ENCODE peak calls at places on chromosomes 6 and 20, in eight cellular contexts. One of them, this sample, is unnamed.

GRCh38 chr6:41547799-41548097 is 1.6 kb downstream of the FOXP4 start:
- DNase-seq in activated T-cell treated with anti-CD3 and anti-CD28 coated beads for 1 hour: no peak
- DNase-seq in H7: no peak
- DNase-seq in hippocampal formation: no peak
- DNase-seq in NCI-H2081: no peak
- DNase-seq in T-helper 2 cell: no peak
- DNase-seq in ACHN: no peak
- DNase-seq in NCI-H748 treated with DMSO at 0.1 percent for 48 hours: no peak
- DNase-seq in this sample: no peak

GRCh38 chr20:46265539-46265938 is 42.8 kb downstream of the CDH22 start:
- DNase-seq in activated T-cell treated with anti-CD3 and anti-CD28 coated beads for 1 hour: no peak
- DNase-seq in T-helper 2 cell: no peak
- DNase-seq in H7: no peak
- DNase-seq in NCI-H2081: no peak
- DNase-seq in hippocampal formation: no peak
- DNase-seq in ACHN: no peak
- DNase-seq in NCI-H748 treated with DMSO at 0.1 percent for 48 hours: no peak
- DNase-seq in this sample: no peak

GRCh38 chr6:74851598-74851997 is 354.3 kb downstream of the COL12A1 start:
- DNase-seq in NCI-H748 treated with DMSO at 0.1 percent for 48 hours: no peak
- DNase-seq in hippocampal formation: no peak
- DNase-seq in ACHN: no peak
- DNase-seq in activated T-cell treated with anti-CD3 and anti-CD28 coated beads for 1 hour: no peak
- DNase-seq in H7: no peak
- DNase-seq in NCI-H2081: no peak
- DNase-seq in T-helper 2 cell: no peak
- DNase-seq in this sample: no peak

GRCh38 chr6:112311950-112312547 is 35.1 kb upstream of the RFPL4B start:
- DNase-seq in NCI-H2081: peak; percentile 27
- DNase-seq in activated T-cell treated with anti-CD3 and anti-CD28 coated beads for 1 hour: no peak
- DNase-seq in H7: peak; percentile 37
- DNase-seq in hippocampal formation: no peak
- DNase-seq in NCI-H748 treated with DMSO at 0.1 percent for 48 hours: peak; percentile 19
- DNase-seq in ACHN: peak; percentile 23
- DNase-seq in T-helper 2 cell: no peak
- DNase-seq in this sample: no peak

GRCh38 chr6:72048080-72048479 is 161.7 kb downstream of the RIMS1 start:
- DNase-seq in activated T-cell treated with anti-CD3 and anti-CD28 coated beads for 1 hour: no peak
- DNase-seq in H7: no peak
- DNase-seq in ACHN: no peak
- DNase-seq in hippocampal formation: no peak
- DNase-seq in NCI-H748 treated with DMSO at 0.1 percent for 48 hours: no peak
- DNase-seq in NCI-H2081: no peak
- DNase-seq in T-helper 2 cell: no peak
- DNase-seq in this sample: no peak

GRCh38 chr6:2969549-2969948 is 1.8 kb downstream of the SERPINB6 start:
- DNase-seq in NCI-H2081: no peak
- DNase-seq in hippocampal formation: no peak
- DNase-seq in ACHN: no peak
- DNase-seq in H7: no peak
- DNase-seq in T-helper 2 cell: no peak
- DNase-seq in NCI-H748 treated with DMSO at 0.1 percent for 48 hours: no peak
- DNase-seq in activated T-cell treated with anti-CD3 and anti-CD28 coated beads for 1 hour: no peak
- DNase-seq in this sample: no peak

GRCh38 chr6:2101213-2101612 is 144.2 kb downstream of the GMDS start:
- DNase-seq in activated T-cell treated with anti-CD3 and anti-CD28 coated beads for 1 hour: no peak
- DNase-seq in T-helper 2 cell: no peak
- DNase-seq in NCI-H748 treated with DMSO at 0.1 percent for 48 hours: no peak
- DNase-seq in H7: no peak
- DNase-seq in hippocampal formation: no peak
- DNase-seq in NCI-H2081: no peak
- DNase-seq in ACHN: no peak
- DNase-seq in this sample: no peak

GRCh38 chr6:142631517-142632385 is 313.2 kb downstream of the HIVEP2 start:
- DNase-seq in hippocampal formation: no peak
- DNase-seq in activated T-cell treated with anti-CD3 and anti-CD28 coated beads for 1 hour: no peak
- DNase-seq in NCI-H2081: no peak
- DNase-seq in H7: no peak
- DNase-seq in NCI-H748 treated with DMSO at 0.1 percent for 48 hours: no peak
- DNase-seq in ACHN: no peak
- DNase-seq in T-helper 2 cell: no peak
- DNase-seq in this sample: no peak

GRCh38 chr6:118580585-118581419 is 32.7 kb downstream of the PLN start:
- DNase-seq in T-helper 2 cell: no peak
- DNase-seq in NCI-H2081: peak; percentile 20
- DNase-seq in H7: peak; percentile 60
- DNase-seq in hippocampal formation: peak; percentile 12
- DNase-seq in activated T-cell treated with anti-CD3 and anti-CD28 coated beads for 1 hour: no peak
- DNase-seq in ACHN: peak; percentile 63
- DNase-seq in NCI-H748 treated with DMSO at 0.1 percent for 48 hours: peak; percentile 76
- DNase-seq in this sample: peak; percentile 68

GRCh38 chr20:18943542-18943941 is 130.0 kb downstream of the SCP2D1 start:
- DNase-seq in activated T-cell treated with anti-CD3 and anti-CD28 coated beads for 1 hour: no peak
- DNase-seq in hippocampal formation: no peak
- DNase-seq in H7: no peak
- DNase-seq in ACHN: no peak
- DNase-seq in NCI-H2081: no peak
- DNase-seq in NCI-H748 treated with DMSO at 0.1 percent for 48 hours: no peak
- DNase-seq in T-helper 2 cell: no peak
- DNase-seq in this sample: peak; percentile 18

GRCh38 chr6:34645627-34646026 is 50.9 kb downstream of the ILRUN start:
- DNase-seq in H7: no peak
- DNase-seq in NCI-H2081: no peak
- DNase-seq in NCI-H748 treated with DMSO at 0.1 percent for 48 hours: no peak
- DNase-seq in T-helper 2 cell: no peak
- DNase-seq in hippocampal formation: no peak
- DNase-seq in ACHN: no peak
- DNase-seq in activated T-cell treated with anti-CD3 and anti-CD28 coated beads for 1 hour: no peak
- DNase-seq in this sample: no peak

GRCh38 chr20:62944184-62944583 is 6.2 kb downstream of the GID8 start:
- DNase-seq in ACHN: no peak
- DNase-seq in H7: no peak
- DNase-seq in NCI-H2081: no peak
- DNase-seq in hippocampal formation: no peak
- DNase-seq in T-helper 2 cell: no peak
- DNase-seq in NCI-H748 treated with DMSO at 0.1 percent for 48 hours: no peak
- DNase-seq in activated T-cell treated with anti-CD3 and anti-CD28 coated beads for 1 hour: no peak
- DNase-seq in this sample: no peak